ENCODE peak calls at places on chromosomes 12 and 14, in four cellular contexts. B is GM12865, H is IMR-90, U is ovary. A is an unnamed sample.

GRCh38 chr12:2264622-2265306 is 212.0 kb downstream of the CACNA1C start:
- DNase-seq in B (no peak), H (peak; percentile 98), U (no peak), A (peak; percentile 25)

GRCh38 chr12:52235001-52235760 is 2.1 kb downstream of the KRT7 start:
- DNase-seq in B (no peak), H (no peak), U (no peak), A (peak; percentile 69)

GRCh38 chr14:94029671-94030203 is 3.6 kb downstream of the OTUB2 start:
- DNase-seq in B (no peak), H (no peak), U (no peak), A (no peak)

GRCh38 chr12:108856170-108856427 is 1.3 kb downstream of the SSH1 start:
- DNase-seq in B (no peak), H (no peak), U (no peak), A (no peak)

GRCh38 chr14:91277546-91278382 is 33.3 kb upstream of the GPR68 start:
- DNase-seq in B (no peak), H (no peak), U (no peak), A (peak; percentile 33)

GRCh38 chr12:92541024-92541423 is 161.8 kb upstream of the PLEKHG7 start:
- DNase-seq in B (peak; percentile 24), H (no peak), U (no peak), A (no peak)

GRCh38 chr14:104887623-104888488 is 22.8 kb downstream of the CEP170B start:
- DNase-seq in B (no peak), H (no peak), U (peak; percentile 9), A (no peak)

GRCh38 chr12:92363295-92364146 is 217.9 kb upstream of the BTG1 start:
- DNase-seq in B (peak; percentile 96), H (peak; percentile 4), U (peak; percentile 26), A (no peak)

GRCh38 chr12:52798003-52798670 is 2.2 kb upstream of the KRT3 start:
- DNase-seq in B (no peak), H (peak; percentile 40), U (no peak), A (no peak)

GRCh38 chr12:76489737-76490136 is 69.8 kb downstream of the OSBPL8 start:
- DNase-seq in B (no peak), H (peak; percentile 31), U (no peak), A (no peak)

GRCh38 chr14:40122978-40123648 is 690.9 kb upstream of the FBXO33 start:
- DNase-seq in B (peak; percentile 24), H (no peak), U (no peak), A (peak; percentile 17)

GRCh38 chr14:38124496-38124895 is 83.2 kb upstream of the SSTR1 start:
- DNase-seq in B (no peak), H (no peak), U (no peak), A (no peak)

GRCh38 chr14:53954551-53955233 is 1.9 kb downstream of the BMP4 start:
- DNase-seq in B (no peak), H (peak; percentile 36), U (peak; percentile 39), A (no peak)

GRCh38 chr12:95877622-95878021 is 18.9 kb downstream of the SNRPF start:
- DNase-seq in B (no peak), H (no peak), U (no peak), A (no peak)

GRCh38 chr14:100140452-100141132 is 18.9 kb downstream of the DEGS2 start:
- DNase-seq in B (no peak), H (peak; percentile 20), U (no peak), A (no peak)

GRCh38 chr12:109744026-109744425 is 30.4 kb downstream of the FAM222A start:
- DNase-seq in B (no peak), H (no peak), U (no peak), A (no peak)

GRCh38 chr12:52020126-52020525 is 13.4 kb downstream of the TAMALIN start:
- DNase-seq in B (no peak), H (no peak), U (no peak), A (no peak)

GRCh38 chr12:5439333-5439732 is 7.4 kb downstream of the NTF3 start:
- DNase-seq in B (no peak), H (peak; percentile 24), U (no peak), A (no peak)

GRCh38 chr14:71908141-71908540 is 24.1 kb upstream of the RGS6 start:
- DNase-seq in B (no peak), H (no peak), U (no peak), A (no peak)

GRCh38 chr14:99232406-99233214 is 39.4 kb downstream of the BCL11B start:
- DNase-seq in B (peak; percentile 35), H (no peak), U (no peak), A (no peak)

GRCh38 chr12:130454296-130454695 is 116.6 kb downstream of the PIWIL1 start:
- DNase-seq in B (no peak), H (no peak), U (no peak), A (no peak)

GRCh38 chr12:16553457-16553856 is 52.5 kb downstream of the LMO3 start:
- DNase-seq in B (no peak), H (peak; percentile 62), U (no peak), A (no peak)

GRCh38 chr12:49894754-49895153 is 8.9 kb downstream of the FAIM2 start:
- DNase-seq in B (no peak), H (no peak), U (no peak), A (no peak)

GRCh38 chr14:52835122-52835903 is 43.9 kb upstream of the GNPNAT1 start:
- DNase-seq in B (no peak), H (peak; percentile 43), U (no peak), A (peak; percentile 78)

GRCh38 chr14:53626771-53627170 is 329.9 kb downstream of the BMP4 start:
- DNase-seq in B (no peak), H (no peak), U (no peak), A (no peak)

GRCh38 chr14:65847065-65847847 is 434.7 kb downstream of the FUT8 start:
- DNase-seq in B (peak; percentile 75), H (no peak), U (no peak), A (no peak)

GRCh38 chr12:109387425-109388166 is 39.9 kb downstream of the MYO1H start:
- DNase-seq in B (peak; percentile 45), H (peak; percentile 13), U (no peak), A (peak; percentile 27)

GRCh38 chr14:77085538-77085937 is 12.5 kb upstream of the CIPC start:
- DNase-seq in B (no peak), H (no peak), U (no peak), A (no peak)

GRCh38 chr14:67762051-67762450 is 54.3 kb downstream of the ZFYVE26 start:
- DNase-seq in B (no peak), H (no peak), U (no peak), A (no peak)

GRCh38 chr14:39956372-39956771 is 524.1 kb upstream of the FBXO33 start:
- DNase-seq in B (peak; percentile 37), H (no peak), U (no peak), A (peak; percentile 24)

GRCh38 chr12:51922762-51923505 is 15.6 kb downstream of the ACVRL1 start:
- DNase-seq in B (peak; percentile 23), H (peak; percentile 79), U (no peak), A (peak; percentile 27)

GRCh38 chr12:112121780-112122565 is 3.4 kb upstream of the TRAFD1 start:
- DNase-seq in B (no peak), H (peak; percentile 88), U (peak; percentile 77), A (peak; percentile 92)

GRCh38 chr12:98743362-98743953 is 98.4 kb downstream of the APAF1 start:
- DNase-seq in B (peak; percentile 44), H (peak; percentile 22), U (no peak), A (peak; percentile 39)

GRCh38 chr12:63149884-63150254 is 1.1 kb downstream of the AVPR1A start:
- DNase-seq in B (no peak), H (no peak), U (no peak), A (no peak)

GRCh38 chr14:92997343-92998061 is 74.6 kb downstream of the CHGA start:
- DNase-seq in B (no peak), H (no peak), U (no peak), A (no peak)

DNA sequence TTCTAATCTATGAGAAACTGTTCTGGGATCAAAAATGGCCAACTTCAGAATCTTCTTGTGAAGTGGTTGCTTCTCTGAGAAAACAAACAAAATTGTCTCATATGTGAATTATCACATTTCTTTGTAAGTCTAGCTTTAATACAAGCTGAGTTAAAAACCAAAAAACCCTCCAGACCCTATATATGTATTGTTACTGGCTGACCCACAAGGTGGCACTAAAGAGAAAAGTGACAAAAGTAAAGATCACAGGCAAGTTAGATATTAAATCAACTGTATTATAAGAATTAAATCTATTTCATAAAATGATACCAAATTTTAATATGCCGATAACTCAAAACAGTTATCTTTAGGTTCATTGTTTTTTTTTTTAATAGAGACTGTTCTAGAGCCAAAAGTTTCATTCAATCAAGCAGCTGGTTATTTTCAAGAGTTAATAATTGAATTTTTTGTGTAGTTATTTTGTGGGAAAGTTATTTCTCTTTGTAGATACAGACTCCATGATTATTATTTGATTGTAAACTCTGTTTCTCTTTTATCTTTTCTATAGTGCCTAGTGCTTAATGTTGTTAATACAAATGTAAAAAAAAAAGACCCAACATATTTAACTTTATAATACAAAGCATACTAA is 7.5 kb upstream of the TRHDE start:
- DNase-seq in B (peak; percentile 6), H (peak; percentile 48), U (no peak), A (peak; percentile 36)
- TF ChIP-seq CTCF in B (peak; percentile 28), H (peak; percentile 57), U (no peak), A (peak; percentile 21)

GRCh38 chr12:45214739-45215418 is 1.0 kb upstream of the ANO6 start:
- DNase-seq in B (peak; percentile 43), H (peak; percentile 38), U (peak; percentile 28), A (no peak)

GRCh38 chr12:45215419-45216296 is at the start of gene ANO6:
- DNase-seq in B (peak; percentile 93), H (peak; percentile 84), U (peak; percentile 81), A (peak; percentile 88)

GRCh38 chr12:45217846-45218245 is 2.0 kb downstream of the ANO6 start:
- DNase-seq in B (no peak), H (peak; percentile 12), U (no peak), A (no peak)

GRCh38 chr12:45216983-45217485 is 1.1 kb downstream of the ANO6 start:
- DNase-seq in B (no peak), H (no peak), U (no peak), A (peak; percentile 27)

GRCh38 chr12:45216297-45216982 is 545 bp downstream of the ANO6 start:
- DNase-seq in B (peak; percentile 73), H (peak; percentile 49), U (peak; percentile 45), A (peak; percentile 55)
- TF ChIP-seq CTCF in B (peak; percentile 30), H (peak; percentile 36), U (no peak), A (no peak)

DNA sequence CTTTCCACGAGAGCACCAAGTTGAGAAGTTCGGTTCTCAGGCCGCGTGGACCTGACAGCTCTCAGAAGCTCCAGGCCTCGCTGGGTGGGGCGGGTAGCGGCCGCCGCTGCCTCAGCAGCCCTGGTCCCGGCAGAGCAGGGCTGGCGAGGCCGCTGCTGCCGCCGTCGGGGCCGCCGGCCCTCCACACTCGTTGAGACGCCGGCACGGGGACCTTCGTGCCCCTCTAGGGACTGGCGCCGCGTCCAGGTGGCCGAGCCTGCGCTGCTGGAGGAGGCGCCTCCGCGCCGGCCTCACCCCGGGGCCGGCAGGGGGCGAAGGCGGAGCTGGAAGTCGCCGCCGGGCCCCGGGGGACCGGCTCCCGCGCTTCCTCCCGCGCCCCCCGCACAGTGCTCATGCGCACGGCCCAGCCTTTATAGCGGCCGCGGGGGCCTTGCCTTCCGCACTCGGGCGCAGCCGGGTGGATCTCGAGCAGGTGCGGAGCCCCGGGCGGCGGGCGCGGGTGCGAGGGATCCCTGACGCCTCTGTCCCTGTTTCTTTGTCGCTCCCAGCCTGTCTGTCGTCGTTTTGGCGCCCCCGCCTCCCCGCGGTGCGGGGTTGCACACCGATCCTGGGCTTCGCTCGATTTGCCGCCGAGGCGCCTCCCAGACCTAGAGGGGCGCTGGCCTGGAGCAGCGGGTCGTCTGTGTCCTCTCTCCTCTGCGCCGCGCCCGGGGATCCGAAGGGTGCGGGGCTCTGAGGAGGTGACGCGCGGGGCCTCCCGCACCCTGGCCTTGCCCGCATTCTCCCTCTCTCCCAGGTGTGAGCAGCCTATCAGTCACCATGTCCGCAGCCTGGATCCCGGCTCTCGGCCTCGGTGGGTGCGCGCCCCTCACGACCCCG is at the start of gene COCH:
- DNase-seq in B (peak; percentile 87), H (no peak), U (no peak), A (no peak)
- TF ChIP-seq CTCF in B (peak; percentile 56), H (peak; percentile 15), U (no peak), A (no peak)

GRCh38 chr12:132827763-132828703 is 636 bp downstream of the GOLGA3 start:
- DNase-seq in B (peak; percentile 63), H (peak; percentile 84), U (peak; percentile 13), A (peak; percentile 58)
- TF ChIP-seq CTCF in B (no peak), H (no peak), U (no peak), A (no peak)

A was measured in MCF 10A.